ENCODE peak calls at places on chromosomes 6 and 20, in four cellular contexts. Q, Z, A and F are unnamed samples.

GRCh38 chr20:58642465-58642864 is 8.6 kb upstream of the STX16 start:
- DNase-seq in Z (no peak), Q (no peak), A (no peak), F (no peak)

GRCh38 chr6:44254201-44254956 is 2.9 kb downstream of the SLC35B2 start:
- DNase-seq in Z (no peak), A (no peak), Q (no peak), F (no peak)

GRCh38 chr6:124962617-124963415 is 579 bp downstream of the RNF217 start:
- DNase-seq in Z (no peak), A (peak), Q (peak), F (peak)

GRCh38 chr6:27726620-27727023 is 185.6 kb downstream of the OR2B2 start:
- DNase-seq in Q (peak), A (no peak), Z (peak), F (no peak)

GRCh38 chr6:126252154-126252553 is 87.8 kb upstream of the CENPW start:
- DNase-seq in A (no peak), Z (no peak), Q (no peak), F (no peak)

GRCh38 chr20:5309971-5310370 is 6.8 kb downstream of the PROKR2 start:
- DNase-seq in A (peak), Z (no peak), Q (no peak), F (no peak)

GRCh38 chr6:10643214-10643641 is 51.2 kb downstream of the C6orf52 start:
- DNase-seq in Q (no peak), Z (no peak), A (no peak), F (no peak)

GRCh38 chr20:63441136-63441776 is 31.2 kb downstream of the KCNQ2 start:
- DNase-seq in A (no peak), Z (no peak), Q (no peak), F (no peak)

GRCh38 chr6:44122821-44123220 is 4.4 kb downstream of the MRPL14 start:
- DNase-seq in Q (peak), A (peak), Z (no peak), F (peak)

GRCh38 chr20:24764825-24765224 is 184.2 kb upstream of the CST7 start:
- DNase-seq in Q (no peak), A (no peak), Z (no peak), F (no peak)

GRCh38 chr6:70673054-70673453 is 5.4 kb downstream of the SMAP1 start:
- DNase-seq in A (no peak), Z (no peak), Q (peak), F (peak)

GRCh38 chr6:30075987-30076311 is 380 bp upstream of the RNF39 start:
- DNase-seq in Q (no peak), A (no peak), Z (no peak), F (no peak)

GRCh38 chr20:53081916-53082863 is 110.0 kb downstream of the TSHZ2 start:
- DNase-seq in Z (no peak), Q (peak), A (no peak), F (no peak)

GRCh38 chr20:44683263-44684046 is 31.7 kb upstream of the CCN5 start:
- DNase-seq in Z (no peak), Q (no peak), A (peak), F (no peak)

GRCh38 chr6:127475823-127476176 is 16.6 kb upstream of the KIAA0408 start:
- DNase-seq in A (no peak), Q (no peak), Z (no peak), F (no peak)

GRCh38 chr6:36863670-36864540 is 10.7 kb downstream of the PPIL1 start:
- DNase-seq in Z (no peak), A (no peak), Q (no peak), F (no peak)

DNA sequence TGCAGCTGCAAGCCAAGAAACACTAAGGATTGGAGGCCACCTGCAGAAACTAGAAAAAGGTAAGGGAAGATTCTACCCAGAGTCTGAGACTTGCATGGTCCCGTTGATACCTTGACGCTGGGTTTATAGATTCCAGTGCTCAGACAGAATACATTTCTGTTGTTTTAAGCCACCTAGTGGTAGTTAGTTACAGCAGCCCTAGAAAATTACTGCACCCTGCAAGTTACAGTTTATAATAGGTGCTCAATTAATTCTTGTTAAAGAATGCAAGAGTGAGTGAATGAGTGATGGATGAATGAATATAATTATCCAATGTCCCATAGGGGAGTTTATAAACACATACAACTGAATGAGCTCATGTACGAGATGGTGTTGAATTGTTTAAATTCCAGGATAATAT is 453.1 kb upstream of the SLC35B3 start:
- DNase-seq in Z (no peak), A (no peak), Q (no peak), F (no peak)
- TF ChIP-seq CTCF in Z (peak), A (peak), Q (no peak), F (peak)

GRCh38 chr6:108565893-108566292 is 5.2 kb downstream of the FOXO3 start:
- DNase-seq in A (peak), Q (peak), Z (no peak), F (peak)
- TF ChIP-seq CTCF in A (peak), Q (peak), Z (no peak), F (peak)

GRCh38 chr6:158633127-158633526 is 11.4 kb downstream of the DYNLT1 start:
- DNase-seq in A (no peak), Q (no peak), Z (no peak), F (no peak)

GRCh38 chr6:158631678-158632537 is 12.6 kb downstream of the DYNLT1 start:
- DNase-seq in Q (peak), A (peak), Z (peak), F (peak)

GRCh38 chr6:158628542-158628941 is 16.0 kb downstream of the DYNLT1 start:
- DNase-seq in A (no peak), Q (no peak), Z (no peak), F (no peak)

GRCh38 chr6:158629376-158630221 is 14.9 kb downstream of the DYNLT1 start:
- DNase-seq in Z (no peak), A (no peak), Q (no peak), F (no peak)

GRCh38 chr6:158630944-158631616 is 13.5 kb downstream of the DYNLT1 start:
- DNase-seq in Z (peak), Q (peak), A (peak), F (peak)
- TF ChIP-seq CTCF in Z (no peak), Q (no peak), A (no peak), F (no peak)

DNA sequence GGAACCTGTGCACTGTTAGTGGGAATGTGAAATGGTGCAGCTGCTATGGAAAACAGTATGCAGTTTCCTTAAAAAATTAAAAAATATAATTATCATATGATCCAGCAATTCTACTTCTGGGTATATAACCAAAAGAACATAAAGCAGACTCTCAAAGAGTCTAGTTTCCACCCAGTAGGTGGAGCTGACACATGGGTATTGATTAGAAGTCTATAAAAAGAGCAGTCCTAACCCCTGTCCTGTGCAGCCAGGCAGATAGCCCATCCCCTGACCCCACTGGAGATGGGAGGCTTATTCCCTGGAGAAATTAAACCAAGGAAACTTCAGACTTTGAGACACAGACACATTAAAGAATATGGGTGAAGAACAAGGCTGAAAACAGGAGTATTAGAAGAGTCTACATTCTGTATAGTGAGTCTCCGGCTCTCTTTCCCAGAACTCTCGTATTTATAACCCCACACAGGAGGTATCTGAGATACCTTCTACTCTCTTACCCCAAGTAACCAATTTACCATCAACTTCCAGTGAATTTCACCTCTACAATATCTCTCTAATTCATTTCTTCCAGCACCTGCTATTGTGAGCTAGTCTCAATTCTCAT is 92.3 kb downstream of the SEL1L2 start:
- DNase-seq in A (no peak), Z (no peak), Q (no peak), F (no peak)
- TF ChIP-seq CTCF in A (no peak), Z (peak), Q (no peak), F (peak)

GRCh38 chr20:31596831-31597482 is 8.1 kb upstream of the ID1 start:
- DNase-seq in Z (no peak), A (no peak), Q (no peak), F (no peak)
- TF ChIP-seq CTCF in Z (no peak), A (no peak), Q (no peak), F (no peak)

GRCh38 chr6:15453186-15453585 is 207.3 kb downstream of the JARID2 start:
- DNase-seq in Z (no peak), Q (no peak), A (no peak), F (no peak)

GRCh38 chr6:15452182-15452941 is 206.5 kb downstream of the JARID2 start:
- DNase-seq in A (no peak), Z (no peak), Q (no peak), F (no peak)

GRCh38 chr6:15449001-15449400 is 203.1 kb downstream of the JARID2 start:
- DNase-seq in Z (no peak), Q (no peak), A (peak), F (no peak)

GRCh38 chr6:15453622-15454021 is 207.8 kb downstream of the JARID2 start:
- DNase-seq in Z (no peak), A (no peak), Q (no peak), F (no peak)

DNA sequence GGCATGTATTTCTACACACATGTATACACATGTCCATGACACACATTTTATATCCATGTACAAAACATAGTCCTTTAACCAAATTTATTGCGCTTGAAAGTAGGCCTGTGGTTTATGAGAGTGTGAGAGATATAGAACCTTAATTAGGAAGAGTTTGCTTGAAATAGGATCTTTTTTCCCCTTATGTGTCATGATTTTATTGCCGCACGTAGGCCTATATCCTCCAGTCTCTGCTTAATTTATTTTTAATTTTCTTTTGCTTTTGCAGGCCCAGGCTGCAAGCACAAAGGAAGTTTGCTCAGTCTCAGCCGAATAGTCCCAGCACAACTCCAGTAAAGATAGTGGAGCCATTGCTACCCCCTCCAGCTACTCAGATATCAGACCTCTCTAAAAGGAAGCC is 205.9 kb downstream of the JARID2 start:
- DNase-seq in Q (no peak), A (no peak), Z (no peak), F (no peak)
- TF ChIP-seq CTCF in Q (no peak), A (no peak), Z (no peak), F (no peak)